ENCODE peak calls at places on chromosomes 12 and 14, in ten cellular contexts. One of them, this sample, is unnamed. For H3K4me1 and H3K9me3, the result is how much of the 10 kb centered on the place peaks cover.

GRCh38 chr14:65424531-65424930 is 12.0 kb downstream of the FUT8 start:
- DNase-seq in transverse colon: no peak
- DNase-seq in CD8-positive, alpha-beta T cell: no peak
- DNase-seq in right lobe of liver: no peak
- DNase-seq in sigmoid colon: no peak
- DNase-seq in hepatocyte: no peak
- DNase-seq in iPS DF 6.9: no peak
- DNase-seq in tibial artery: no peak
- DNase-seq in uterus: no peak
- DNase-seq in heart right ventricle: no peak
- DNase-seq in this sample: no peak

GRCh38 chr14:97155320-97155719 is 358.1 kb downstream of the VRK1 start:
- DNase-seq in heart right ventricle: no peak
- DNase-seq in hepatocyte: no peak
- DNase-seq in CD8-positive, alpha-beta T cell: no peak
- DNase-seq in right lobe of liver: no peak
- DNase-seq in tibial artery: no peak
- DNase-seq in iPS DF 6.9: no peak
- DNase-seq in sigmoid colon: no peak
- DNase-seq in transverse colon: no peak
- DNase-seq in uterus: no peak
- DNase-seq in this sample: no peak

GRCh38 chr12:123075591-123076171 is 75.2 kb downstream of the PITPNM2 start:
- DNase-seq in transverse colon: peak
- DNase-seq in iPS DF 6.9: no peak
- DNase-seq in right lobe of liver: no peak
- DNase-seq in heart right ventricle: no peak
- DNase-seq in hepatocyte: peak
- DNase-seq in sigmoid colon: no peak
- DNase-seq in uterus: peak
- DNase-seq in tibial artery: no peak
- DNase-seq in CD8-positive, alpha-beta T cell: peak
- DNase-seq in this sample: no peak

GRCh38 chr12:110585231-110585799 is 2.2 kb upstream of the PPTC7 start:
- DNase-seq in heart right ventricle: no peak
- DNase-seq in transverse colon: no peak
- DNase-seq in uterus: no peak
- DNase-seq in CD8-positive, alpha-beta T cell: peak
- DNase-seq in hepatocyte: peak
- DNase-seq in iPS DF 6.9: no peak
- DNase-seq in sigmoid colon: no peak
- DNase-seq in tibial artery: peak
- DNase-seq in right lobe of liver: no peak
- DNase-seq in this sample: peak

GRCh38 chr14:92692822-92693226 is 55.6 kb downstream of the LGMN start:
- DNase-seq in right lobe of liver: peak
- DNase-seq in sigmoid colon: peak
- DNase-seq in CD8-positive, alpha-beta T cell: peak
- DNase-seq in uterus: peak
- DNase-seq in transverse colon: peak
- DNase-seq in iPS DF 6.9: no peak
- DNase-seq in tibial artery: peak
- DNase-seq in heart right ventricle: peak
- DNase-seq in hepatocyte: no peak
- DNase-seq in this sample: no peak

GRCh38 chr12:93894391-93895095 is 217.4 kb downstream of the CRADD start:
- DNase-seq in transverse colon: peak
- DNase-seq in iPS DF 6.9: no peak
- DNase-seq in sigmoid colon: peak
- DNase-seq in CD8-positive, alpha-beta T cell: no peak
- DNase-seq in hepatocyte: peak
- DNase-seq in uterus: peak
- DNase-seq in heart right ventricle: peak
- DNase-seq in right lobe of liver: no peak
- DNase-seq in tibial artery: peak
- DNase-seq in this sample: peak

GRCh38 chr14:39395555-39396254 is 36.5 kb downstream of the FBXO33 start:
- DNase-seq in uterus: no peak
- DNase-seq in hepatocyte: no peak
- DNase-seq in right lobe of liver: no peak
- DNase-seq in CD8-positive, alpha-beta T cell: no peak
- DNase-seq in tibial artery: no peak
- DNase-seq in transverse colon: no peak
- DNase-seq in sigmoid colon: no peak
- DNase-seq in iPS DF 6.9: no peak
- DNase-seq in heart right ventricle: no peak
- DNase-seq in this sample: no peak

GRCh38 chr12:109160873-109161272 is 44.5 kb downstream of the ACACB start:
- DNase-seq in uterus: no peak
- DNase-seq in hepatocyte: no peak
- DNase-seq in right lobe of liver: no peak
- DNase-seq in tibial artery: no peak
- DNase-seq in sigmoid colon: peak
- DNase-seq in iPS DF 6.9: no peak
- DNase-seq in CD8-positive, alpha-beta T cell: no peak
- DNase-seq in heart right ventricle: no peak
- DNase-seq in transverse colon: no peak
- DNase-seq in this sample: no peak

GRCh38 chr12:24562761-24563392 is 386.0 kb downstream of the BCAT1 start:
- DNase-seq in heart right ventricle: peak
- DNase-seq in uterus: peak
- DNase-seq in tibial artery: peak
- DNase-seq in iPS DF 6.9: no peak
- DNase-seq in CD8-positive, alpha-beta T cell: no peak
- DNase-seq in transverse colon: peak
- DNase-seq in right lobe of liver: peak
- DNase-seq in sigmoid colon: no peak
- DNase-seq in hepatocyte: peak
- DNase-seq in this sample: no peak

DNA sequence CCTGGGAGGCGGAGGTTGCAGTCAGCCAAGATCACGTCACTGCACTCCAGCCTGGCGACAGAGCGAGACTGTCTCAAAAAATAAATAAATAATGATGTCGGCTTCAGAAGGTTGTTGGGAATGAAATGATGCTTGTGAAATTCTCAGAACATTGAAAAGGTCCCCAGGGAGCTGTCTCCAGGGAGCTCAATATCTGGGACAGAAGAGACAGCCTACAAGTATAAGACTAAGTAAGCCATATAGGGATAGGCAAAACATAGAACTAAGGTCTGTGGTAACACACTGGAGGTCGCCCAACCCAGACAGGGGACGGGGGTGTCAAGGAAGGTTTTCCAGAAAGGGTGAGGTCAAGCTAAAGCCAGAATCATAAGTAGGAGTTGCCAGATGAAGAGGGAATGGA is 29.5 kb upstream of the HSPB8 start:
- DNase-seq in iPS DF 6.9: no peak
- DNase-seq in transverse colon: no peak
- DNase-seq in uterus: no peak
- DNase-seq in tibial artery: peak
- DNase-seq in right lobe of liver: no peak
- DNase-seq in CD8-positive, alpha-beta T cell: no peak
- DNase-seq in heart right ventricle: peak
- DNase-seq in hepatocyte: no peak
- DNase-seq in sigmoid colon: no peak
- DNase-seq in this sample: no peak
- H3K4me1 ChIP-seq in iPS DF 6.9: under half
- H3K4me1 ChIP-seq in transverse colon: under half
- H3K4me1 ChIP-seq in uterus: under half
- H3K4me1 ChIP-seq in tibial artery: under half
- H3K4me1 ChIP-seq in right lobe of liver: under half
- H3K4me1 ChIP-seq in CD8-positive, alpha-beta T cell: under half
- H3K4me1 ChIP-seq in heart right ventricle: under half
- H3K4me1 ChIP-seq in hepatocyte: under half
- H3K4me1 ChIP-seq in sigmoid colon: under half
- H3K4me1 ChIP-seq in this sample: under half

DNA sequence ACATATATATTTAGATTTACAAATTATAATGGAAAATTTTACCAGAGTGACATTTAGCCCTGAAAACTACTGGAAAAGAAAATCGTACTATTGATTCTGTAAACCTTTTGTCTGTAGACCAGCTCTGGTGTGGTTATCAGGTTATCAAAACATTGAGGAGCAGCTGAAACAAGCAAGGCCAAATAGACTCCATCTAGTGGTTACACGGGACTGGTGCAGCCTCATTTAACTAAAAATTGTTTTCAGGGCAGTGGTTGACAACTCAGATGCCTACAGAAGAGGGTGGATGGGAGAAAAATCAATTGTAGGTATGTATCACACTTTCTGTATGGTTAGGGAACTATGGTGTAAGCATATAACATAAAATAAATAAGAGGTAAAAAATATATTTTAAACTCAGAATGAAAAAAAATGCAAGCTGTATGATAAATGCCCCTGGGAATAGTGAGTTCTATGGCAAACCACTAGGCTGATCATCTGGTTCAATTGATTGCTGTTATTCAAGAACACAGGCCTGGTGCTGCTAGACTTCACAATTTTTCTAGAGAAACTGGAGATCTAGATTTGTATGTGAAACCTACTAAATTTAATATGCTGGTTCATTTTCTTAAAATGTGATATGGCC is 51.2 kb downstream of the ACSS3 start:
- DNase-seq in CD8-positive, alpha-beta T cell: no peak
- DNase-seq in uterus: no peak
- DNase-seq in heart right ventricle: peak
- DNase-seq in hepatocyte: peak
- DNase-seq in right lobe of liver: no peak
- DNase-seq in iPS DF 6.9: peak
- DNase-seq in sigmoid colon: no peak
- DNase-seq in tibial artery: no peak
- DNase-seq in transverse colon: no peak
- DNase-seq in this sample: no peak
- H3K4me3 ChIP-seq in CD8-positive, alpha-beta T cell: no peak
- H3K4me3 ChIP-seq in uterus: no peak
- H3K4me3 ChIP-seq in heart right ventricle: no peak
- H3K4me3 ChIP-seq in hepatocyte: no peak
- H3K4me3 ChIP-seq in right lobe of liver: no peak
- H3K4me3 ChIP-seq in iPS DF 6.9: no peak
- H3K4me3 ChIP-seq in sigmoid colon: no peak
- H3K4me3 ChIP-seq in tibial artery: no peak
- H3K4me3 ChIP-seq in transverse colon: no peak
- H3K4me3 ChIP-seq in this sample: no peak

GRCh38 chr14:105865904-105866840 is 339.8 kb downstream of the TMEM121 start:
- DNase-seq in CD8-positive, alpha-beta T cell: peak
- DNase-seq in heart right ventricle: no peak
- DNase-seq in transverse colon: no peak
- DNase-seq in uterus: peak
- DNase-seq in hepatocyte: no peak
- DNase-seq in tibial artery: peak
- DNase-seq in right lobe of liver: peak
- DNase-seq in sigmoid colon: peak
- DNase-seq in iPS DF 6.9: no peak
- DNase-seq in this sample: no peak
- H3K9me3 ChIP-seq in CD8-positive, alpha-beta T cell: under half
- H3K9me3 ChIP-seq in heart right ventricle: under half
- H3K9me3 ChIP-seq in transverse colon: under half
- H3K9me3 ChIP-seq in uterus: under half
- H3K9me3 ChIP-seq in hepatocyte: under half
- H3K9me3 ChIP-seq in tibial artery: under half
- H3K9me3 ChIP-seq in right lobe of liver: under half
- H3K9me3 ChIP-seq in sigmoid colon: under half
- H3K9me3 ChIP-seq in iPS DF 6.9: under half
- H3K9me3 ChIP-seq in this sample: under half

GRCh38 chr12:47862881-47863280 is 41.9 kb downstream of the VDR start:
- DNase-seq in hepatocyte: no peak
- DNase-seq in CD8-positive, alpha-beta T cell: no peak
- DNase-seq in uterus: no peak
- DNase-seq in iPS DF 6.9: no peak
- DNase-seq in heart right ventricle: no peak
- DNase-seq in sigmoid colon: peak
- DNase-seq in right lobe of liver: no peak
- DNase-seq in transverse colon: no peak
- DNase-seq in tibial artery: no peak
- DNase-seq in this sample: no peak
- H3K4me1 ChIP-seq in hepatocyte: under half
- H3K4me1 ChIP-seq in CD8-positive, alpha-beta T cell: under half
- H3K4me1 ChIP-seq in uterus: under half
- H3K4me1 ChIP-seq in iPS DF 6.9: under half
- H3K4me1 ChIP-seq in heart right ventricle: under half
- H3K4me1 ChIP-seq in sigmoid colon: under half
- H3K4me1 ChIP-seq in right lobe of liver: under half
- H3K4me1 ChIP-seq in transverse colon: under half
- H3K4me1 ChIP-seq in tibial artery: under half
- H3K4me1 ChIP-seq in this sample: under half

This sample was measured in thoracic aorta.